ENCODE peak calls at places on chromosomes 12 and 14, in nine cellular contexts. One of them, this sample, is unnamed.

GRCh38 chr14:59189281-59189821 is 884 bp downstream of the DAAM1 start:
- DNase-seq in NB4: peak; percentile 50
- DNase-seq in K562: peak; percentile 28
- DNase-seq in body of pancreas: peak; percentile 38
- DNase-seq in A549: peak; percentile 1
- DNase-seq in esophagus squamous epithelium: no peak
- DNase-seq in colonic mucosa: peak; percentile 42
- DNase-seq in B cell: peak; percentile 54
- DNase-seq in ovary: no peak
- DNase-seq in this sample: peak; percentile 88

GRCh38 chr12:51922762-51923505 is 15.6 kb downstream of the ACVRL1 start:
- DNase-seq in NB4: peak; percentile 78
- DNase-seq in K562: no peak
- DNase-seq in body of pancreas: peak; percentile 74
- DNase-seq in A549: peak; percentile 22
- DNase-seq in esophagus squamous epithelium: no peak
- DNase-seq in colonic mucosa: peak; percentile 65
- DNase-seq in B cell: peak; percentile 46
- DNase-seq in ovary: no peak
- DNase-seq in this sample: peak; percentile 88

GRCh38 chr14:76133103-76133502 is 18.6 kb upstream of the GPATCH2L start:
- DNase-seq in NB4: peak; percentile 62
- DNase-seq in K562: peak; percentile 41
- DNase-seq in body of pancreas: no peak
- DNase-seq in A549: peak; percentile 16
- DNase-seq in esophagus squamous epithelium: no peak
- DNase-seq in colonic mucosa: no peak
- DNase-seq in B cell: no peak
- DNase-seq in ovary: no peak
- DNase-seq in this sample: no peak

GRCh38 chr12:57822392-57823130 is 4.0 kb upstream of the AVIL start:
- DNase-seq in NB4: no peak
- DNase-seq in K562: no peak
- DNase-seq in body of pancreas: no peak
- DNase-seq in A549: no peak
- DNase-seq in esophagus squamous epithelium: no peak
- DNase-seq in colonic mucosa: no peak
- DNase-seq in B cell: no peak
- DNase-seq in ovary: no peak
- DNase-seq in this sample: no peak

GRCh38 chr12:110683888-110684287 is 5.0 kb downstream of the HVCN1 start:
- DNase-seq in NB4: no peak
- DNase-seq in K562: no peak
- DNase-seq in body of pancreas: no peak
- DNase-seq in A549: no peak
- DNase-seq in esophagus squamous epithelium: no peak
- DNase-seq in colonic mucosa: no peak
- DNase-seq in B cell: no peak
- DNase-seq in ovary: no peak
- DNase-seq in this sample: no peak

GRCh38 chr12:55073043-55074022 is 52.9 kb upstream of the OR9K2 start:
- DNase-seq in NB4: peak; percentile 83
- DNase-seq in K562: peak; percentile 79
- DNase-seq in body of pancreas: peak; percentile 77
- DNase-seq in A549: peak; percentile 82
- DNase-seq in esophagus squamous epithelium: no peak
- DNase-seq in colonic mucosa: peak; percentile 66
- DNase-seq in B cell: peak; percentile 81
- DNase-seq in ovary: peak; percentile 46
- DNase-seq in this sample: no peak

GRCh38 chr14:93085916-93086315 is 29.8 kb downstream of the ITPK1 start:
- DNase-seq in NB4: no peak
- DNase-seq in K562: no peak
- DNase-seq in body of pancreas: no peak
- DNase-seq in A549: peak; percentile 16
- DNase-seq in esophagus squamous epithelium: no peak
- DNase-seq in colonic mucosa: no peak
- DNase-seq in B cell: no peak
- DNase-seq in ovary: no peak
- DNase-seq in this sample: no peak

GRCh38 chr12:114013601-114014345 is 47.6 kb upstream of the RBM19 start:
- DNase-seq in NB4: peak; percentile 59
- DNase-seq in K562: peak; percentile 22
- DNase-seq in body of pancreas: no peak
- DNase-seq in A549: peak; percentile 47
- DNase-seq in esophagus squamous epithelium: no peak
- DNase-seq in colonic mucosa: no peak
- DNase-seq in B cell: no peak
- DNase-seq in ovary: no peak
- DNase-seq in this sample: no peak

GRCh38 chr14:99716850-99717681 is 33.0 kb downstream of the CYP46A1 start:
- DNase-seq in NB4: no peak
- DNase-seq in K562: no peak
- DNase-seq in body of pancreas: no peak
- DNase-seq in A549: no peak
- DNase-seq in esophagus squamous epithelium: no peak
- DNase-seq in colonic mucosa: no peak
- DNase-seq in B cell: no peak
- DNase-seq in ovary: no peak
- DNase-seq in this sample: peak; percentile 72

GRCh38 chr14:92751819-92752218 is 3.4 kb upstream of the LGMN start:
- DNase-seq in NB4: no peak
- DNase-seq in K562: no peak
- DNase-seq in body of pancreas: no peak
- DNase-seq in A549: no peak
- DNase-seq in esophagus squamous epithelium: no peak
- DNase-seq in colonic mucosa: no peak
- DNase-seq in B cell: no peak
- DNase-seq in ovary: no peak
- DNase-seq in this sample: no peak

GRCh38 chr14:28754209-28754985 is 12.2 kb upstream of the FOXG1 start:
- DNase-seq in NB4: peak; percentile 36
- DNase-seq in K562: peak; percentile 60
- DNase-seq in body of pancreas: peak; percentile 51
- DNase-seq in A549: peak; percentile 40
- DNase-seq in esophagus squamous epithelium: no peak
- DNase-seq in colonic mucosa: peak; percentile 40
- DNase-seq in B cell: no peak
- DNase-seq in ovary: no peak
- DNase-seq in this sample: no peak

GRCh38 chr14:101235042-101235871 is 326.0 kb upstream of the DIO3 start:
- DNase-seq in NB4: peak; percentile 55
- DNase-seq in K562: peak; percentile 59
- DNase-seq in body of pancreas: peak; percentile 61
- DNase-seq in A549: peak; percentile 70
- DNase-seq in esophagus squamous epithelium: no peak
- DNase-seq in colonic mucosa: peak; percentile 66
- DNase-seq in B cell: no peak
- DNase-seq in ovary: no peak
- DNase-seq in this sample: peak; percentile 86

GRCh38 chr12:84807249-84807648 is 105.3 kb downstream of the SLC6A15 start:
- DNase-seq in NB4: no peak
- DNase-seq in K562: no peak
- DNase-seq in body of pancreas: no peak
- DNase-seq in A549: no peak
- DNase-seq in esophagus squamous epithelium: no peak
- DNase-seq in colonic mucosa: no peak
- DNase-seq in B cell: no peak
- DNase-seq in ovary: no peak
- DNase-seq in this sample: no peak

GRCh38 chr12:6323340-6323994 is 13.0 kb downstream of the PLEKHG6 start:
- DNase-seq in NB4: peak; percentile 90
- DNase-seq in K562: peak; percentile 77
- DNase-seq in body of pancreas: peak; percentile 73
- DNase-seq in A549: peak; percentile 92
- DNase-seq in esophagus squamous epithelium: no peak
- DNase-seq in colonic mucosa: no peak
- DNase-seq in B cell: no peak
- DNase-seq in ovary: no peak
- DNase-seq in this sample: no peak

GRCh38 chr12:109305547-109305946 is 3.5 kb downstream of the FOXN4 start:
- DNase-seq in NB4: no peak
- DNase-seq in K562: no peak
- DNase-seq in body of pancreas: no peak
- DNase-seq in A549: no peak
- DNase-seq in esophagus squamous epithelium: no peak
- DNase-seq in colonic mucosa: no peak
- DNase-seq in B cell: no peak
- DNase-seq in ovary: no peak
- DNase-seq in this sample: no peak

GRCh38 chr14:39230416-39230815 is 3.3 kb upstream of the MIA2 start:
- DNase-seq in NB4: peak; percentile 10
- DNase-seq in K562: peak; percentile 19
- DNase-seq in body of pancreas: no peak
- DNase-seq in A549: no peak
- DNase-seq in esophagus squamous epithelium: no peak
- DNase-seq in colonic mucosa: no peak
- DNase-seq in B cell: no peak
- DNase-seq in ovary: no peak
- DNase-seq in this sample: no peak

DNA sequence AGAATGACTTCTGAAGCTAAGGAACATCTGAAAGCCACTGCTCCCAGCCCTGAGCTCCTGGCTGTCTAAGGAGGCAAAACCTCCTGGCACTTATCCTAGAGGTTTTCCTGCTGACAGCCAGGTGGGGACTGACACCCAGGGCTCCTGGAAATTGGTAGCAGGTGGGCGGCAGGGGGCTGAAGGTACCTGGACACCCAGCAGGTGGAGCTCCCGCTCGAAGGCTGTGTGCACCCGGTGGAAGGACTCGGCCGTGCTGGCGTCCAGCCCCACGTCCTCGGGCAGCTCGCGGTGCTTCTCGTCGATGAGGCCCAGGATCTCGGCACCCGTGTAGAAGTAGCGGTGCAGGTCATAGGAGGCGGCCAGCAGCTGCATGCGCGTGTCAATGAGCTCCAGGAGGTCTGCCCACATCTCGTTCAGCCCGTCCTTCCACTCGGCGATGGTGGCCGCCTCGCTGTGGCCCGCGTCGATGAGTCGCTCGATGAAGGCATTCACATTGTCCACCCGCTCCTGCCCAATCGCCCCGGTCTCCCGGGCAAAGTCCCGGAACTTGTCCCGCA is 68.2 kb downstream of the PLEKHG3 start:
- DNase-seq in NB4: no peak
- DNase-seq in K562: no peak
- DNase-seq in body of pancreas: no peak
- DNase-seq in A549: no peak
- DNase-seq in esophagus squamous epithelium: no peak
- DNase-seq in colonic mucosa: no peak
- DNase-seq in B cell: no peak
- DNase-seq in ovary: no peak
- DNase-seq in this sample: no peak
- TF ChIP-seq CTCF in NB4: no peak
- TF ChIP-seq CTCF in K562: peak; percentile 32
- TF ChIP-seq CTCF in body of pancreas: no peak
- TF ChIP-seq CTCF in A549: peak; percentile 18
- TF ChIP-seq CTCF in esophagus squamous epithelium: no peak
- TF ChIP-seq CTCF in colonic mucosa: no peak
- TF ChIP-seq CTCF in B cell: no peak
- TF ChIP-seq CTCF in ovary: no peak
- TF ChIP-seq CTCF in this sample: no peak

GRCh38 chr14:22412936-22413411 is 176.1 kb downstream of the DAD1 start:
- DNase-seq in NB4: no peak
- DNase-seq in K562: no peak
- DNase-seq in body of pancreas: no peak
- DNase-seq in A549: no peak
- DNase-seq in esophagus squamous epithelium: no peak
- DNase-seq in colonic mucosa: no peak
- DNase-seq in B cell: no peak
- DNase-seq in ovary: no peak
- DNase-seq in this sample: no peak
- TF ChIP-seq CTCF in NB4: no peak
- TF ChIP-seq CTCF in K562: no peak
- TF ChIP-seq CTCF in body of pancreas: no peak
- TF ChIP-seq CTCF in A549: no peak
- TF ChIP-seq CTCF in esophagus squamous epithelium: no peak
- TF ChIP-seq CTCF in colonic mucosa: no peak
- TF ChIP-seq CTCF in B cell: no peak
- TF ChIP-seq CTCF in ovary: no peak
- TF ChIP-seq CTCF in this sample: no peak

GRCh38 chr12:123076604-123077297 is 74.1 kb downstream of the PITPNM2 start:
- DNase-seq in NB4: peak; percentile 51
- DNase-seq in K562: no peak
- DNase-seq in body of pancreas: no peak
- DNase-seq in A549: no peak
- DNase-seq in esophagus squamous epithelium: no peak
- DNase-seq in colonic mucosa: no peak
- DNase-seq in B cell: no peak
- DNase-seq in ovary: no peak
- DNase-seq in this sample: no peak

GRCh38 chr12:123078531-123079123 is 72.3 kb downstream of the PITPNM2 start:
- DNase-seq in NB4: no peak
- DNase-seq in K562: no peak
- DNase-seq in body of pancreas: no peak
- DNase-seq in A549: no peak
- DNase-seq in esophagus squamous epithelium: no peak
- DNase-seq in colonic mucosa: no peak
- DNase-seq in B cell: no peak
- DNase-seq in ovary: no peak
- DNase-seq in this sample: no peak

GRCh38 chr12:123078114-123078465 is 72.8 kb downstream of the PITPNM2 start:
- DNase-seq in NB4: no peak
- DNase-seq in K562: no peak
- DNase-seq in body of pancreas: no peak
- DNase-seq in A549: no peak
- DNase-seq in esophagus squamous epithelium: no peak
- DNase-seq in colonic mucosa: no peak
- DNase-seq in B cell: no peak
- DNase-seq in ovary: no peak
- DNase-seq in this sample: no peak

GRCh38 chr12:123075591-123076171 is 75.2 kb downstream of the PITPNM2 start:
- DNase-seq in NB4: no peak
- DNase-seq in K562: peak; percentile 63
- DNase-seq in body of pancreas: no peak
- DNase-seq in A549: no peak
- DNase-seq in esophagus squamous epithelium: no peak
- DNase-seq in colonic mucosa: peak; percentile 39
- DNase-seq in B cell: peak; percentile 68
- DNase-seq in ovary: peak; percentile 59
- DNase-seq in this sample: no peak

GRCh38 chr12:123077298-123078113 is 73.4 kb downstream of the PITPNM2 start:
- DNase-seq in NB4: no peak
- DNase-seq in K562: no peak
- DNase-seq in body of pancreas: no peak
- DNase-seq in A549: no peak
- DNase-seq in esophagus squamous epithelium: no peak
- DNase-seq in colonic mucosa: no peak
- DNase-seq in B cell: no peak
- DNase-seq in ovary: no peak
- DNase-seq in this sample: no peak
- TF ChIP-seq CTCF in NB4: no peak
- TF ChIP-seq CTCF in K562: no peak
- TF ChIP-seq CTCF in body of pancreas: no peak
- TF ChIP-seq CTCF in A549: no peak
- TF ChIP-seq CTCF in esophagus squamous epithelium: no peak
- TF ChIP-seq CTCF in colonic mucosa: no peak
- TF ChIP-seq CTCF in B cell: no peak
- TF ChIP-seq CTCF in ovary: no peak
- TF ChIP-seq CTCF in this sample: no peak

DNA sequence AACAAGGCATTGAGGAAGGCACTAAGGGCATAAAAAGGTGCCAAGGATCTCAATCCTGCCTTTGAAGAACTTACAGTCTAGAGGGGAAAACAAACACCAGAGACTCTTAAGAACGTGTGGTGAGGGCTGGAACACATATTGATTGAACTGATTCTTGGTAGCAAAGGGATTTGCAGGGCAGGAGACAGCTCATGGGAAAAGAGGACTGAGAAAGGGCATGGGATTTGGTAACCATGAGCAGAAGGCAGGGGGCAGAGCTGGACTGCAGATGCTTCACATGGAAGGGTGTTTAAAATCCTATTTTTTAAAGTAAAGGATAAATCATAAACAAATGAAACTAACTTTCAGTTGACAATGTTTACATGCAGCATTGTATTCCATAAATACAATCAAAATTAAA is 203.1 kb downstream of the ITPR2 start:
- DNase-seq in NB4: no peak
- DNase-seq in K562: no peak
- DNase-seq in body of pancreas: no peak
- DNase-seq in A549: peak; percentile 28
- DNase-seq in esophagus squamous epithelium: no peak
- DNase-seq in colonic mucosa: no peak
- DNase-seq in B cell: no peak
- DNase-seq in ovary: no peak
- DNase-seq in this sample: no peak
- TF ChIP-seq CTCF in NB4: no peak
- TF ChIP-seq CTCF in K562: no peak
- TF ChIP-seq CTCF in body of pancreas: no peak
- TF ChIP-seq CTCF in A549: peak; percentile 45
- TF ChIP-seq CTCF in esophagus squamous epithelium: peak; percentile 9
- TF ChIP-seq CTCF in colonic mucosa: no peak
- TF ChIP-seq CTCF in B cell: no peak
- TF ChIP-seq CTCF in ovary: no peak
- TF ChIP-seq CTCF in this sample: no peak

This sample was measured in lower leg skin.